ENCODE peak calls at places on chromosomes 6 and 20, in eight cellular contexts. C is astrocyte; J is central memory CD4-positive, alpha-beta T cell; S is CD8-positive, alpha-beta memory T cell; O is ecto neural progenitor cell; P is HT-29; A is thoracic aorta; N is activated CD8-positive, alpha-beta memory T cell treated with anti-CD3 and anti-CD28 coated beads, Interleukin-2, amount 50 U/mL, for 48 hours. M is an unnamed sample.

GRCh38 chr6:30491963-30492616 is 2.8 kb downstream of the HLA-E start:
- DNase-seq in J (peak; percentile 11), S (no peak), P (no peak), O (no peak), A (no peak), C (no peak), N (no peak), M (no peak)

GRCh38 chr20:50389437-50389807 is 120.8 kb upstream of the PTPN1 start:
- DNase-seq in P (peak; percentile 76), C (no peak), J (no peak), A (no peak), S (no peak), O (no peak), N (no peak), M (no peak)

GRCh38 chr6:106149472-106150069 is 63.4 kb downstream of the PRDM1 start:
- DNase-seq in A (no peak), O (no peak), S (no peak), J (peak; percentile 19), N (no peak), P (no peak), C (no peak), M (no peak)

GRCh38 chr6:157873735-157874344 is 50.8 kb downstream of the SNX9 start:
- DNase-seq in S (peak; percentile 76), N (peak; percentile 97), O (peak; percentile 85), P (peak; percentile 83), A (no peak), J (peak; percentile 72), C (peak; percentile 26), M (peak; percentile 68)

GRCh38 chr20:49567421-49568256 is at the start of gene PTGIS:
- DNase-seq in O (peak; percentile 83), P (no peak), N (peak; percentile 61), S (no peak), J (no peak), C (no peak), A (no peak), M (no peak)

GRCh38 chr6:86683132-86683908 is 254.0 kb upstream of the HTR1E start:
- DNase-seq in P (no peak), N (no peak), J (no peak), C (no peak), O (no peak), A (no peak), S (no peak), M (no peak)

GRCh38 chr6:13671742-13672141 is 39.9 kb downstream of the RANBP9 start:
- DNase-seq in J (no peak), C (no peak), S (no peak), O (no peak), P (no peak), N (no peak), A (no peak), M (no peak)

GRCh38 chr20:37902504-37903313 is at the start of gene VSTM2L:
- DNase-seq in O (peak; percentile 75), A (no peak), P (no peak), S (no peak), J (no peak), N (no peak), C (peak; percentile 62), M (no peak)